ENCODE peak calls at places on chromosome 14, in four cellular contexts. Q is K562, K is GM12878, O is HepG2. A is an unnamed sample.

GRCh38 chr14:33475623-33476022 is 475.3 kb downstream of the EGLN3 start:
- DNase-seq in Q (no peak), K (no peak), O (peak), A (peak)

GRCh38 chr14:93114068-93114710 is 1.5 kb downstream of the ITPK1 start:
- DNase-seq in Q (no peak), K (no peak), O (no peak), A (no peak)

GRCh38 chr14:103801459-103801858 is 45.9 kb downstream of the PPP1R13B start:
- DNase-seq in Q (no peak), K (no peak), O (peak), A (peak)

GRCh38 chr14:90815817-90816662 is at the start of gene TTC7B:
- DNase-seq in Q (peak), K (no peak), O (no peak), A (peak)

GRCh38 chr14:97833291-97833690 is 1036.1 kb downstream of the VRK1 start:
- DNase-seq in Q (no peak), K (no peak), O (no peak), A (no peak)

GRCh38 chr14:36660736-36661505 is 739 bp upstream of the PAX9 start:
- DNase-seq in Q (no peak), K (no peak), O (no peak), A (no peak)

GRCh38 chr14:104315625-104316024 is 177.2 kb downstream of the KIF26A start:
- DNase-seq in Q (no peak), K (no peak), O (no peak), A (no peak)

GRCh38 chr14:81427348-81428058 is 27.4 kb upstream of the STON2 start:
- DNase-seq in Q (peak), K (no peak), O (no peak), A (peak)

GRCh38 chr14:78022059-78022458 is 148.1 kb upstream of the NRXN3 start:
- DNase-seq in Q (peak), K (peak), O (peak), A (peak)

GRCh38 chr14:61813101-61813596 is 50.9 kb downstream of the SNAPC1 start:
- DNase-seq in Q (no peak), K (no peak), O (no peak), A (no peak)

GRCh38 chr14:82009076-82009475 is 475.4 kb upstream of the SEL1L start:
- DNase-seq in Q (no peak), K (no peak), O (no peak), A (peak)

GRCh38 chr14:28896337-28896736 is 129.8 kb downstream of the FOXG1 start:
- DNase-seq in Q (no peak), K (no peak), O (no peak), A (no peak)

GRCh38 chr14:28902930-28903329 is 136.3 kb downstream of the FOXG1 start:
- DNase-seq in Q (no peak), K (no peak), O (no peak), A (no peak)

DNA sequence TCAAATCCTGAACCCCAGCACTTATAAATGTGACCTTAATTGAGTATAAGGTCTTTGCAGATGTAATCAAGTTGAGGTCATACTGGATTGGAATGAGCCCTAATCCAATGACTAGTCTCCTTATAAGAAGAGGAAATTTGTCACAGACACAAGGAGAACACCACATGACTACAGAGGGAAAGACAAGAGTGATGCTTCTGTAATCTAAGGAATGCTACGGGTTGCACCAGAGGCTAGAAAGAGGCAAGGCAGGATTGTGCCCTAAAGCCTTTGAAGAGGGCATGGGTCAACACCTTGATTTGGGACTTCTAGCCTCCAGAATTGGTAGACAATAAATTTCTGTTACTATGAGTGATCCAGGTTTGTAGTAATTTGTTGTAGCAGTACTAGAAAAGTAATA is 135.0 kb downstream of the FOXG1 start:
- DNase-seq in Q (no peak), K (no peak), O (no peak), A (no peak)
- TF ChIP-seq TARDBP in Q (no peak), K (no peak), O (no peak), A (no peak)

GRCh38 chr14:96362071-96362964 is 823 bp downstream of the ATG2B start:
- DNase-seq in Q (peak), K (peak), O (peak), A (peak)
- TF ChIP-seq TARDBP in Q (no peak), K (no peak), O (no peak), A (no peak)

GRCh38 chr14:57831981-57832380 is 33.9 kb downstream of the SLC35F4 start:
- DNase-seq in Q (peak), K (no peak), O (no peak), A (peak)

GRCh38 chr14:57834961-57835360 is 30.9 kb downstream of the SLC35F4 start:
- DNase-seq in Q (no peak), K (no peak), O (no peak), A (no peak)

GRCh38 chr14:57835751-57836150 is 30.1 kb downstream of the SLC35F4 start:
- DNase-seq in Q (no peak), K (no peak), O (no peak), A (no peak)

GRCh38 chr14:57834001-57834598 is 31.8 kb downstream of the SLC35F4 start:
- DNase-seq in Q (no peak), K (no peak), O (no peak), A (no peak)

GRCh38 chr14:57833304-57833703 is 32.6 kb downstream of the SLC35F4 start:
- DNase-seq in Q (no peak), K (no peak), O (no peak), A (no peak)
- TF ChIP-seq TARDBP in Q (no peak), K (no peak), O (no peak), A (no peak)

DNA sequence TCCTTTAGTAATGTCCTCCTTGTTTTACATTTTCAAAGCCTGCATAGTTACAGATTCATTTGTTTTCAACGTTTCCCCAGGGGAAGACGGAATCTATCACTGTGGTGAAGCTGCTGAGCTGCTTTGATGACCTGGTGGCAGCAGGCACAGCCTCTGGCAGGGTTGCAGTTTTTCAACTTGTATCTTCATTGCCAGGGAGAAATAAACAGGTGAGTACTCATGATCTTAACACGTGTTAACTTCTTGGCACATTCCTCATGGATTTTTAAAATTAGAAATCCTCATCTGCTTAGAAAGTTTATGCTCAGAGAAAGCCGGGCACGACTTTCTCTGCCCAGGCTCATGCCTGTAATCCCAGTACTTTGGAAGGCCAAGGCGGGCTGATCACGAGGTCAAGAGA is 44.5 kb downstream of the TECPR2 start:
- DNase-seq in Q (no peak), K (no peak), O (no peak), A (no peak)
- TF ChIP-seq TARDBP in Q (no peak), K (no peak), O (no peak), A (no peak)